ENCODE peak calls at places on chromosomes 7 and 10, in eight cellular contexts. T is pancreas; R is Right ventricle myocardium superior; H is activated CD4-positive, alpha-beta T cell treated with anti-CD3 and anti-CD28 coated beads for 36 hours; S is left lung; A is left cardiac atrium; L is PC-3; Z is heart left ventricle. B is an unnamed sample.

GRCh38 chr10:79274279-79275104 is 72.8 kb upstream of the PPIF start:
- ATAC-seq in T (peak), R (peak), H (no peak), S (peak), A (peak), L (peak), Z (peak), B (no peak)

GRCh38 chr10:100359529-100360150 is 12.6 kb downstream of the SCD start:
- ATAC-seq in T (peak), R (peak), H (no peak), S (no peak), A (peak), L (no peak), Z (no peak), B (no peak)

GRCh38 chr10:71293446-71294090 is 25.5 kb upstream of the SLC29A3 start:
- ATAC-seq in T (no peak), R (no peak), H (no peak), S (peak), A (no peak), L (no peak), Z (no peak), B (no peak)

GRCh38 chr10:33566001-33566400 is 231.5 kb upstream of the NRP1 start:
- ATAC-seq in T (no peak), R (no peak), H (no peak), S (no peak), A (no peak), L (no peak), Z (peak), B (no peak)

GRCh38 chr10:124562425-124563060 is 100.9 kb downstream of the LHPP start:
- ATAC-seq in T (no peak), R (no peak), H (no peak), S (no peak), A (no peak), L (peak), Z (no peak), B (no peak)

GRCh38 chr10:80201592-80202256 is 3.6 kb downstream of the ANXA11 start:
- ATAC-seq in T (no peak), R (peak), H (no peak), S (no peak), A (peak), L (no peak), Z (peak), B (no peak)

GRCh38 chr7:82441916-82442478 is 1.6 kb downstream of the CACNA2D1 start:
- ATAC-seq in T (no peak), R (no peak), H (no peak), S (no peak), A (no peak), L (no peak), Z (no peak), B (no peak)

GRCh38 chr7:151990567-151990966 is 34.3 kb downstream of the GALNTL5 start:
- ATAC-seq in T (no peak), R (no peak), H (no peak), S (no peak), A (no peak), L (peak), Z (no peak), B (no peak)

GRCh38 chr7:111841596-111842209 is 279.4 kb upstream of the IMMP2L start:
- ATAC-seq in T (no peak), R (no peak), H (no peak), S (no peak), A (no peak), L (peak), Z (no peak), B (no peak)

GRCh38 chr7:35436452-35436851 is 182.6 kb upstream of the TBX20 start:
- ATAC-seq in T (no peak), R (no peak), H (no peak), S (no peak), A (no peak), L (no peak), Z (no peak), B (no peak)

GRCh38 chr10:89640242-89640641 is 4.8 kb downstream of the PANK1 start:
- ATAC-seq in T (no peak), R (no peak), H (no peak), S (no peak), A (no peak), L (no peak), Z (no peak), B (no peak)